ENCODE peak calls at places on chromosomes 3 and 15, in seven cellular contexts. One of them, this sample, is unnamed.
A peak's percentile ranks its signal among the peaks of the same experiment; 100 is the strongest.

GRCh38 chr15:34942363-34942762 is 27.2 kb downstream of the AQR start:
- DNase-seq in astrocyte: peak; percentile 77
- DNase-seq in GM23248: no peak
- DNase-seq in OCI-LY7: no peak
- DNase-seq in H9: no peak
- DNase-seq in hepatocyte: no peak
- DNase-seq in neural progenitor cell: no peak
- DNase-seq in this sample: peak; percentile 66

GRCh38 chr15:56243117-56243773 is 434 bp downstream of the RFX7 start:
- DNase-seq in astrocyte: peak; percentile 18
- DNase-seq in GM23248: peak; percentile 60
- DNase-seq in OCI-LY7: peak; percentile 77
- DNase-seq in H9: peak; percentile 71
- DNase-seq in hepatocyte: peak; percentile 60
- DNase-seq in neural progenitor cell: peak; percentile 77
- DNase-seq in this sample: peak; percentile 88

GRCh38 chr3:177946965-177947364 is 589.3 kb upstream of the KCNMB2 start:
- DNase-seq in astrocyte: no peak
- DNase-seq in GM23248: peak; percentile 55
- DNase-seq in OCI-LY7: no peak
- DNase-seq in H9: no peak
- DNase-seq in hepatocyte: no peak
- DNase-seq in neural progenitor cell: no peak
- DNase-seq in this sample: peak; percentile 39

GRCh38 chr3:60490992-60491391 is 760.3 kb downstream of the FHIT start:
- DNase-seq in astrocyte: no peak
- DNase-seq in GM23248: no peak
- DNase-seq in OCI-LY7: no peak
- DNase-seq in H9: no peak
- DNase-seq in hepatocyte: no peak
- DNase-seq in neural progenitor cell: no peak
- DNase-seq in this sample: no peak

GRCh38 chr15:57595011-57595866 is 3.5 kb downstream of the MYZAP start:
- DNase-seq in astrocyte: no peak
- DNase-seq in GM23248: no peak
- DNase-seq in OCI-LY7: no peak
- DNase-seq in H9: no peak
- DNase-seq in hepatocyte: peak; percentile 38
- DNase-seq in neural progenitor cell: no peak
- DNase-seq in this sample: peak; percentile 88

GRCh38 chr3:23550402-23550801 is 255.4 kb upstream of the UBE2E1 start:
- DNase-seq in astrocyte: no peak
- DNase-seq in GM23248: no peak
- DNase-seq in OCI-LY7: peak; percentile 48
- DNase-seq in H9: no peak
- DNase-seq in hepatocyte: no peak
- DNase-seq in neural progenitor cell: no peak
- DNase-seq in this sample: no peak

GRCh38 chr3:124774841-124775402 is 44.7 kb downstream of the UMPS start:
- DNase-seq in astrocyte: no peak
- DNase-seq in GM23248: no peak
- DNase-seq in OCI-LY7: no peak
- DNase-seq in H9: no peak
- DNase-seq in hepatocyte: no peak
- DNase-seq in neural progenitor cell: no peak
- DNase-seq in this sample: no peak

GRCh38 chr3:13519392-13519791 is 29.5 kb upstream of the FBLN2 start:
- DNase-seq in astrocyte: no peak
- DNase-seq in GM23248: no peak
- DNase-seq in OCI-LY7: no peak
- DNase-seq in H9: peak; percentile 63
- DNase-seq in hepatocyte: no peak
- DNase-seq in neural progenitor cell: no peak
- DNase-seq in this sample: peak; percentile 47

GRCh38 chr3:73784647-73785420 is 160.1 kb upstream of the PDZRN3 start:
- DNase-seq in astrocyte: peak; percentile 48
- DNase-seq in GM23248: peak; percentile 37
- DNase-seq in OCI-LY7: no peak
- DNase-seq in H9: no peak
- DNase-seq in hepatocyte: no peak
- DNase-seq in neural progenitor cell: no peak
- DNase-seq in this sample: no peak

GRCh38 chr3:108605491-108605890 is 16.0 kb downstream of the DZIP3 start:
- DNase-seq in astrocyte: no peak
- DNase-seq in GM23248: no peak
- DNase-seq in OCI-LY7: no peak
- DNase-seq in H9: no peak
- DNase-seq in hepatocyte: no peak
- DNase-seq in neural progenitor cell: no peak
- DNase-seq in this sample: no peak

GRCh38 chr15:25667829-25668228 is 195.3 kb downstream of the ATP10A start:
- DNase-seq in astrocyte: no peak
- DNase-seq in GM23248: no peak
- DNase-seq in OCI-LY7: no peak
- DNase-seq in H9: no peak
- DNase-seq in hepatocyte: no peak
- DNase-seq in neural progenitor cell: no peak
- DNase-seq in this sample: no peak

GRCh38 chr3:83873550-83873949 is 1085.2 kb upstream of the CADM2 start:
- DNase-seq in astrocyte: peak; percentile 72
- DNase-seq in GM23248: no peak
- DNase-seq in OCI-LY7: no peak
- DNase-seq in H9: no peak
- DNase-seq in hepatocyte: no peak
- DNase-seq in neural progenitor cell: no peak
- DNase-seq in this sample: no peak

GRCh38 chr3:102643546-102643945 is 208.7 kb downstream of the ZPLD1 start:
- DNase-seq in astrocyte: no peak
- DNase-seq in GM23248: no peak
- DNase-seq in OCI-LY7: no peak
- DNase-seq in H9: no peak
- DNase-seq in hepatocyte: no peak
- DNase-seq in neural progenitor cell: no peak
- DNase-seq in this sample: no peak

GRCh38 chr3:32335365-32336122 is 56.1 kb upstream of the CMTM7 start:
- DNase-seq in astrocyte: no peak
- DNase-seq in GM23248: no peak
- DNase-seq in OCI-LY7: no peak
- DNase-seq in H9: no peak
- DNase-seq in hepatocyte: no peak
- DNase-seq in neural progenitor cell: no peak
- DNase-seq in this sample: no peak

GRCh38 chr3:39812537-39812936 is 3.1 kb downstream of the MYRIP start:
- DNase-seq in astrocyte: no peak
- DNase-seq in GM23248: peak; percentile 9
- DNase-seq in OCI-LY7: no peak
- DNase-seq in H9: no peak
- DNase-seq in hepatocyte: peak; percentile 18
- DNase-seq in neural progenitor cell: peak; percentile 43
- DNase-seq in this sample: no peak

GRCh38 chr3:22490747-22491146 is 712.4 kb upstream of the UBE2E2 start:
- DNase-seq in astrocyte: no peak
- DNase-seq in GM23248: no peak
- DNase-seq in OCI-LY7: no peak
- DNase-seq in H9: no peak
- DNase-seq in hepatocyte: no peak
- DNase-seq in neural progenitor cell: no peak
- DNase-seq in this sample: no peak

GRCh38 chr3:22491326-22491725 is 711.8 kb upstream of the UBE2E2 start:
- DNase-seq in astrocyte: no peak
- DNase-seq in GM23248: no peak
- DNase-seq in OCI-LY7: no peak
- DNase-seq in H9: no peak
- DNase-seq in hepatocyte: no peak
- DNase-seq in neural progenitor cell: no peak
- DNase-seq in this sample: no peak

DNA sequence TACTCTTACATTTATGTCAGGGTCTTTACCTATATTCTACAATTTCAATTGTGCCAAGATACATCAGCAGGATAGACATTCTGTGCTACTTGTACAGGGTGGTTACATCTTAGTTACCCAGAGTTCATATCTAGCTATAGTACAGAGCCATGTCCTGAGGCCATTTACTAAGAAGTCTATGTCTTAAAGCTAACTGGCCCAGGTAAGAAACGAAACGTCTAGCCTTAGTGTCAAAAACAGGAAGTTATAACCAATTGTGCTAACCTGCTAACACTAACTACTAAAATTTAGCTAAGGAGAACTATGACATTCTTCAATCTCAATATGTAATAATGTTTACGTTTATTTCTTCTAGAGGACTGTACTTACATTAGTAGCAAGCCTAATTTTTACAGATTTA is 717.2 kb upstream of the UBE2E2 start:
- DNase-seq in astrocyte: no peak
- DNase-seq in GM23248: no peak
- DNase-seq in OCI-LY7: no peak
- DNase-seq in H9: no peak
- DNase-seq in hepatocyte: no peak
- DNase-seq in neural progenitor cell: no peak
- DNase-seq in this sample: no peak
- H4K20me1 ChIP-seq in astrocyte: no peaks in the 10 kb centered on the region
- H4K20me1 ChIP-seq in GM23248: no peaks in the 10 kb centered on the region
- H4K20me1 ChIP-seq in OCI-LY7: no peaks in the 10 kb centered on the region
- H4K20me1 ChIP-seq in H9: no peaks in the 10 kb centered on the region
- H4K20me1 ChIP-seq in hepatocyte: no peaks in the 10 kb centered on the region
- H4K20me1 ChIP-seq in neural progenitor cell: no peaks in the 10 kb centered on the region
- H4K20me1 ChIP-seq in this sample: no peaks in the 10 kb centered on the region

GRCh38 chr3:134651347-134652041 is 672 bp upstream of the KY start:
- DNase-seq in astrocyte: peak; percentile 29
- DNase-seq in GM23248: peak; percentile 53
- DNase-seq in OCI-LY7: no peak
- DNase-seq in H9: no peak
- DNase-seq in hepatocyte: peak; percentile 28
- DNase-seq in neural progenitor cell: peak; percentile 31
- DNase-seq in this sample: peak; percentile 90

GRCh38 chr3:134652409-134652831 is 1.6 kb upstream of the KY start:
- DNase-seq in astrocyte: no peak
- DNase-seq in GM23248: peak; percentile 87
- DNase-seq in OCI-LY7: no peak
- DNase-seq in H9: no peak
- DNase-seq in hepatocyte: no peak
- DNase-seq in neural progenitor cell: no peak
- DNase-seq in this sample: peak; percentile 93

GRCh38 chr3:134649106-134649705 is 1.6 kb downstream of the KY start:
- DNase-seq in astrocyte: no peak
- DNase-seq in GM23248: no peak
- DNase-seq in OCI-LY7: no peak
- DNase-seq in H9: peak; percentile 0
- DNase-seq in hepatocyte: no peak
- DNase-seq in neural progenitor cell: no peak
- DNase-seq in this sample: no peak

GRCh38 chr3:134652886-134653630 is 2.2 kb upstream of the KY start:
- DNase-seq in astrocyte: no peak
- DNase-seq in GM23248: no peak
- DNase-seq in OCI-LY7: no peak
- DNase-seq in H9: no peak
- DNase-seq in hepatocyte: no peak
- DNase-seq in neural progenitor cell: no peak
- DNase-seq in this sample: no peak

DNA sequence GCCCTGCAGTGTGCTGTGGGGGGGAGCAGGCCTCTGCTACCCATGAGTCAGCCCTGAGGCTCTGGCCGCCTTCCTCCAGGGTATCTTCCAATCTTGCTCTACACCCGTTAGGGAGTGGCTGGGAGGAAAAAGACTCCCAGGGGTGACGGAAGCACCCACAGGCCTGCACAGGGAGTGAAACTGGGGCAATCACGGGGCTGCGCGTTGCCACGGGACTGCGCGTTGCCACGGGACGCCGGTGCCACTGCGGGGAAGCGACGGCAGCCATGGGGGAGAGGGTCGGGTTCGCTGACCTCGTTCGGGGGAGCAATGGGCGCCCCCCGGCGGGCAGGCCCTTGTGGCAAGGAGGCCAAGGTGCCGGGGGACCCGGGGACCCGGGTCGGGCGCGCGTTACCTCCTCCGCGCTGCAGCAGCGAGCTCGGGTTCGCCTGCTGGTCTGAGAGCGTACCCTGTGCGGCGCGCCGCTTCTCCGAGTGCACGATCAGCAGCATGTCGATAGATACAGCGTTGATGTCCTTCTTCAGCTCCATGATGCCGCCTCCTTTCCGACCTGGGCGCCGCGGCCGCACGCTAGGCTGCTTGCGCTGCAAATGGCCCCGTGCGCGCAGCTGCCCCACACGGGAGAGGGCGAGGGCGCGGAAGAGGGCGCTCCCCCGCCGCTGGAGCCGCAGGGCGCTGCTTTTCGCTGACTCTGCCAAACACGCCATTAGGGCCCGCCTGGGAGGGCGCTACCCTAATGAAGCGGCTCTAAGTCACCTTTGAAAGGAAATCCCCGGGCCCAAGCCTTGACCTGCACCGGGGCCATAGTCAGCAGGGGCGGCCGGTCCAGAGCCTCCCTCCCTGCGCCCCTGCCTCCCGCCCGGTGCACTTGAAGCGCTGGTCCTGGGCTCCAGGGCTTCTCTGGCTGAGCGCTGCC is at the start of gene KY:
- DNase-seq in astrocyte: peak; percentile 31
- DNase-seq in GM23248: peak; percentile 79
- DNase-seq in OCI-LY7: no peak
- DNase-seq in H9: peak; percentile 73
- DNase-seq in hepatocyte: peak; percentile 64
- DNase-seq in neural progenitor cell: peak; percentile 77
- DNase-seq in this sample: peak; percentile 92
- H3K27ac ChIP-seq in astrocyte: peak within 1 kb of the TSS; percentile 57
- H3K27ac ChIP-seq in GM23248: peak within 1 kb of the TSS; percentile 40
- H3K27ac ChIP-seq in OCI-LY7: no peak within 1 kb of the TSS
- H3K27ac ChIP-seq in H9: no peak within 1 kb of the TSS
- H3K27ac ChIP-seq in hepatocyte: no peak within 1 kb of the TSS
- H3K27ac ChIP-seq in neural progenitor cell: no peak within 1 kb of the TSS
- H3K27ac ChIP-seq in this sample: peak within 1 kb of the TSS; percentile 87

DNA sequence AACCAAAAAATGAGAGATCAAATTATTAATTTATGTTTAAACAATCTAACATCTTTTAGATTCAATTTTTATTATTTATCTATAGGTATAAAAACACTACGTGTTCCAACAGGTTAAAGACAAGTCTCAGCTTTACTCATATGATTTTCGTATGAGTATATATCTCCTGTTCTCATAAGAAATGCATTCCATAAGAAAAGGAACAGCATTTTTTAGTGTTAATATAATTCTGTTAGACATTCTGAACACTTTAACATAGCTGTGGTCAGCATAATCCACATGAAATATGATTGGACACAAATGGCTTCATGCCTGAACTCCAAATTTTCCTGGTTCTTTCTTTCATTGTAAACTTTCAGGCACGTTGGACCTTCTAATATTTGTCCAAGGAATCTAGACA is 1122.0 kb upstream of the ALCAM start:
- DNase-seq in astrocyte: no peak
- DNase-seq in GM23248: no peak
- DNase-seq in OCI-LY7: no peak
- DNase-seq in H9: no peak
- DNase-seq in hepatocyte: no peak
- DNase-seq in neural progenitor cell: no peak
- DNase-seq in this sample: no peak
- H2AFZ ChIP-seq in astrocyte: no peak overlapping the region
- H2AFZ ChIP-seq in GM23248: no peak overlapping the region
- H2AFZ ChIP-seq in OCI-LY7: no peak overlapping the region
- H2AFZ ChIP-seq in H9: no peak overlapping the region
- H2AFZ ChIP-seq in hepatocyte: no peak overlapping the region
- H2AFZ ChIP-seq in neural progenitor cell: peak overlapping the region; percentile 37
- H2AFZ ChIP-seq in this sample: no peak overlapping the region

GRCh38 chr3:120433662-120434331 is 17.0 kb downstream of the FSTL1 start:
- DNase-seq in astrocyte: no peak
- DNase-seq in GM23248: no peak
- DNase-seq in OCI-LY7: no peak
- DNase-seq in H9: no peak
- DNase-seq in hepatocyte: no peak
- DNase-seq in neural progenitor cell: no peak
- DNase-seq in this sample: no peak
- H4K20me1 ChIP-seq in astrocyte: peaks cover 47% of the 10 kb centered on the region
- H4K20me1 ChIP-seq in GM23248: peaks cover 21% of the 10 kb centered on the region
- H4K20me1 ChIP-seq in OCI-LY7: no peaks in the 10 kb centered on the region
- H4K20me1 ChIP-seq in H9: no peaks in the 10 kb centered on the region
- H4K20me1 ChIP-seq in hepatocyte: no peaks in the 10 kb centered on the region
- H4K20me1 ChIP-seq in neural progenitor cell: no peaks in the 10 kb centered on the region
- H4K20me1 ChIP-seq in this sample: peaks cover 88% of the 10 kb centered on the region

This sample was measured in osteoblast.